ENCODE peak calls at places on chromosomes 4 and X, in four cellular contexts. B, O, U and W are unnamed samples.

GRCh38 chr4:3462321-3462789 is 751 bp upstream of the DOK7 start:
- DNase-seq in B (no peak), O (no peak), U (no peak), W (no peak)

GRCh38 chrX:120305531-120306145 is 5.6 kb downstream of the TMEM255A start:
- DNase-seq in U (no peak), B (peak), O (no peak), W (no peak)

GRCh38 chr4:8239226-8239625 is 30.3 kb upstream of the HTRA3 start:
- DNase-seq in B (no peak), O (no peak), U (no peak), W (no peak)

GRCh38 chrX:87338510-87338909 is 179.1 kb upstream of the KLHL4 start:
- DNase-seq in O (peak), U (no peak), B (no peak), W (no peak)

GRCh38 chr4:115119804-115120352 is 6.5 kb upstream of the NDST4 start:
- DNase-seq in B (no peak), U (no peak), O (no peak), W (no peak)

GRCh38 chr4:176187610-176188009 is 7.8 kb downstream of the SPATA4 start:
- DNase-seq in U (no peak), O (peak), B (peak), W (no peak)

GRCh38 chr4:84470204-84470785 is 28.8 kb downstream of the NKX6-1 start:
- DNase-seq in O (no peak), B (no peak), U (no peak), W (no peak)

GRCh38 chr4:72975488-72975784 is 94.1 kb downstream of the COX18 start:
- DNase-seq in U (no peak), O (peak), B (peak), W (no peak)

GRCh38 chrX:101009086-101009485 is 39.6 kb downstream of the ARL13A start:
- DNase-seq in B (peak), U (no peak), O (peak), W (no peak)

GRCh38 chr4:75514131-75514948 is at the start of the genes RCHY1 and THAP6:
- DNase-seq in U (peak), B (peak), O (peak), W (peak)

GRCh38 chr4:71550220-71551190 is 211.7 kb downstream of the SLC4A4 start:
- DNase-seq in U (no peak), O (peak), B (peak), W (no peak)

GRCh38 chr4:113534698-113535097 is 226.8 kb downstream of the CAMK2D start:
- DNase-seq in O (no peak), B (peak), U (no peak), W (no peak)

GRCh38 chr4:102629686-102630085 is 128.5 kb downstream of the NFKB1 start:
- DNase-seq in U (no peak), O (no peak), B (no peak), W (no peak)

GRCh38 chrX:7191681-7192110 is 43.7 kb upstream of the PUDP start:
- DNase-seq in B (peak), U (no peak), O (no peak), W (no peak)

GRCh38 chrX:36957425-36958328 is 50.5 kb upstream of the FAM47C start:
- DNase-seq in O (no peak), B (no peak), U (no peak), W (peak)

GRCh38 chrX:19579485-19579884 is 64.2 kb upstream of the MAP3K15 start:
- DNase-seq in B (peak), O (peak), U (no peak), W (no peak)

DNA sequence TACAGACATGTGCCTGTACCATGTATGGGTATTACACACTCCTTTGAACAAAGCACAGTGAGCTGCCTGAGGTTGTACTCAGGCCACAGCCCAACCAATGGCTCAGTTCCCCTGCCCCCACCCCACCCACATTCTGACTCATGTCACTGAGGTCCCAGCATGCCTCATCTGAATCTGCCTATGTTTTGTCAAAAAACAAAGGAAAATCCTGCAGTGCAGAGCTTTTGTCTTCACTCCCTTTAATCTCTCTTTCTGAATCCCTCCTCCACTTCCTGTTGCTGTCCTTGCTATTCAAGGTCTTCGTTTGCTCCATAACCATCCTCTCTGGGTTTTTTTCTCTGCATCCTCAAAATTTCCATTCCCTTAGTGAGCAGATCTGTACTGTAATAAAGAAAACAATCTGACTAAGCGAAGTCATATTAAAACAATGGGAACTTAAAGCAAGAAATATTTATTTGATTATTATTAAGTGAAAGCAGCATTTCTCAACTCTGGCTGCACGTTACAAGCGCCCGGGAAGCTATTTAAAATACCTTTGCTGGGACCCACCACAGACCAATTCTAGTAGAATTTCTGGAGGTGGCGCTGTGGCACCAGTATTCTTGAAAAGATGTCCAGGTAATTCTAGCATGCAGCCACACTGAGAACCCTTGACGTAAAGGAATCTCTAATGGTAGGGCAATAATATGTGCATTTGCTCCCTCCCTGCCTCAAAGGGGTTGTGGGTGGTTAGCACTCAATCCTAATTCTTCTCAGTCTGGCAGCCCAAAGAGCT is 8.8 kb downstream of the GUCY2F start:
- DNase-seq in U (no peak), B (peak), O (peak), W (peak)
- TF ChIP-seq CTCF in U (no peak), B (peak), O (peak), W (peak)

GRCh38 chrX:131709553-131709952 is 165.7 kb downstream of the OR13H1 start:
- DNase-seq in B (no peak), O (no peak), U (no peak), W (no peak)

GRCh38 chrX:131703646-131704045 is 159.8 kb downstream of the OR13H1 start:
- DNase-seq in O (peak), B (no peak), U (no peak), W (no peak)

GRCh38 chrX:131704136-131704695 is 160.3 kb downstream of the OR13H1 start:
- DNase-seq in U (peak), O (peak), B (peak), W (no peak)
- TF ChIP-seq CTCF in U (no peak), O (peak), B (no peak), W (no peak)

GRCh38 chrX:13899607-13900006 is 82.7 kb upstream of the GPM6B start:
- DNase-seq in B (peak), U (no peak), O (peak), W (no peak)
- TF ChIP-seq CTCF in B (no peak), U (no peak), O (no peak), W (no peak)

DNA sequence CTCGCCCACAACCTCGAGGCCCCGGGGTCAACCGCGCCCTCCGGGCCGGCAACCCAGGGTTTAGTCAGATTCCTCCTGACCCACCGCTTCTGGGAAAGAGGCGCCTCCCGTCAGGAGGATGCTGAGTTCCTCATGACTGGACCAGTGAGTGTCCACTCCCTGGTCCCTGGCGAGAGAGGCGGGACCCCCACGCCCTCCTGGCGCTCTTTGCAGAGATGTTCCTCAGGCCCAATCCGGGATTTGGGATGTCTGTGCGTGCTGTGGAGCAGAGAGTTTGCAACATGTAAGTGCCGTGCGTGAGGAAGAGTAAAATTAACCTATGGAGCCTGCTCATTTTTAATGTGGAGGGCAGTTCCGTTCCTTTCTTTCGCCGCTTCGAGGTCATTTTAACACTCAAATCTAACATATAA is 822 bp upstream of the UGDH start:
- DNase-seq in O (peak), U (peak), B (no peak), W (no peak)
- TF ChIP-seq CTCF in O (no peak), U (no peak), B (no peak), W (no peak)

DNA sequence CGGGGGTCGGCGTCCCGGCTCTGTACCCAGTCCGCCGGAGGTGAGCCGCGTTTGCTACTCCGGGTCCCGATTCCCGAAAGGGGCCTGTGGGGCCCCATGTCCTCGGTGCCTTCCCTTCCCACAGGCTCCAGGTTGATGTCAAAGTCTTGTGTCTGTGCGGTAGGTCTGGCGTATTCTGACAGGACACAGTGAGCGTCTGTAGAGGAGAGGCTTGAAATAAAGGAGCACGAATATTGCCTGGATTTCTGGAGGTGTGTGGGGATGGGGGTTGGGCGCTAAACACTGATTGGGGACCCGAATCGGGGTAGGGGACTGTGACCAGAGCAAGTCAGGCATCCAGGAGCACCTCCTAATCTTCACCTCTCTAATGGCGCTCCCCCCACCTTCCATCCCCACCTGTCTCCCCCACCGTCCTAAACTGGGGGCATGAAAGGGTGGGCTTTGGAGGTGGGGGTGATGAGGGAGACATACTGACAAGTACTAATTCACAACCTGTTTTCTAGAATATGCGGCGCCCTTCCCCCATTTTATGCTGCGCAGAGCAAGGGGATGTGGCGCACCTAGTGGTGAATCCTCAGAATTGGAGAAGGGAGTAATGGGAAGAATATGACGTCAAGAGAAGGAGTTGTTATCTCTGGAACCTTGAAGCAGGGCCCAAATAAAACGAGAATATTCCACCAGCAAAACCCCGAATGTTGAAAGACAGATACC is 874 bp downstream of the GPRASP2 start:
- DNase-seq in U (no peak), O (peak), B (peak), W (peak)
- TF ChIP-seq CTCF in U (no peak), O (peak), B (peak), W (peak)

GRCh38 chr4:83012631-83013419 is 2.2 kb upstream of the LIN54 start:
- DNase-seq in B (peak), U (peak), O (peak), W (peak)

GRCh38 chr4:83009529-83009928 is 1.1 kb downstream of the LIN54 start:
- DNase-seq in O (no peak), U (no peak), B (peak), W (no peak)

GRCh38 chr4:83010111-83010521 is 507 bp downstream of the LIN54 start:
- DNase-seq in B (peak), U (no peak), O (peak), W (no peak)

GRCh38 chr4:83011779-83012630 is 1.4 kb upstream of the LIN54 start:
- DNase-seq in O (peak), U (no peak), B (peak), W (peak)

GRCh38 chr4:83010522-83011318 is at the start of gene LIN54:
- DNase-seq in U (peak), O (peak), B (peak), W (peak)
- TF ChIP-seq CTCF in U (no peak), O (no peak), B (no peak), W (no peak)

GRCh38 chr4:17173300-17173699 is 274.9 kb upstream of the LDB2 start:
- DNase-seq in U (no peak), O (no peak), B (no peak), W (no peak)
- TF ChIP-seq CTCF in U (no peak), O (peak), B (peak), W (no peak)

GRCh38 chr4:20299515-20299914 is 47.8 kb downstream of the SLIT2 start:
- DNase-seq in U (no peak), B (peak), O (no peak), W (no peak)
- TF ChIP-seq CTCF in U (no peak), B (peak), O (peak), W (peak)

DNA sequence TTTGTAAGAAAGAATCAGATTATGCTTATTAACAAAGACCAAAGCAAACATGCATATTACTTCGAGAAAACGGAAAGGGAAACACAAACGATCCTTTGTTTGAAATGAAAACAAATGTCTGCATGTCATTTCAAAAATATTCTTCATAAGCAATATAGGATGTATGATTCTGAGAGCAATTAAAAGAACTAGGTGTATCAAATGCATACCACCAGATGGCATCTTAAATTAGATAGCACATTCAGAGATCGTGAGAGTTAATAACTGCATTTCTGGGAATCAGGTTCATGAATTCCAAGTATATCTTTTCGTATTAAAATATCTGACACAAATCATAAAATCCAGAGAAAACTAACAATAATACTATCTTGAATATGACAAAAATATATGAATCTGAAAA is 159.5 kb downstream of the PPP3CA start:
- DNase-seq in U (no peak), B (peak), O (no peak), W (no peak)
- TF ChIP-seq CTCF in U (no peak), B (no peak), O (peak), W (no peak)